ENCODE peak calls at places on chromosomes 11 and 22, in nine cellular contexts. S is astrocyte of the spinal cord; O is tibial nerve; C is activated CD8-positive, alpha-beta T cell treated with anti-CD3 and anti-CD28 coated beads for 36 hours; Y is CD8-positive, alpha-beta T cell; B is fibroblast of lung; E is body of pancreas; Q is lower lobe of right lung; F is choroid plexus epithelial cell. V is an unnamed sample.

GRCh38 chr11:46296520-46297448 is 19.3 kb downstream of the CREB3L1 start:
- DNase-seq in S (peak), O (no peak), C (peak), Y (no peak), B (peak), E (peak), Q (no peak), F (peak), V (peak)

GRCh38 chr11:37642321-37642720 is 1044.3 kb upstream of the RAG2 start:
- DNase-seq in S (no peak), O (no peak), C (no peak), Y (no peak), B (no peak), E (no peak), Q (no peak), F (no peak), V (no peak)

GRCh38 chr11:88178211-88178610 is 3.0 kb upstream of the RAB38 start:
- DNase-seq in S (peak), O (no peak), C (no peak), Y (no peak), B (peak), E (no peak), Q (no peak), F (peak), V (peak)

GRCh38 chr11:104694259-104695070 is 203.8 kb downstream of the CASP12 start:
- DNase-seq in S (peak), O (no peak), C (no peak), Y (no peak), B (peak), E (no peak), Q (no peak), F (peak), V (peak)

GRCh38 chr11:124879229-124879998 is 14.2 kb downstream of the ROBO3 start:
- DNase-seq in S (no peak), O (no peak), C (no peak), Y (no peak), B (no peak), E (no peak), Q (no peak), F (no peak), V (no peak)

GRCh38 chr22:27433585-27434190 is 367.9 kb downstream of the MN1 start:
- DNase-seq in S (no peak), O (no peak), C (no peak), Y (no peak), B (peak), E (peak), Q (no peak), F (no peak), V (no peak)

GRCh38 chr11:8218840-8219239 is 44.8 kb downstream of the LMO1 start:
- DNase-seq in S (no peak), O (no peak), C (no peak), Y (no peak), B (no peak), E (no peak), Q (no peak), F (no peak), V (no peak)

GRCh38 chr11:8318536-8318935 is 54.9 kb upstream of the LMO1 start:
- DNase-seq in S (no peak), O (no peak), C (peak), Y (no peak), B (no peak), E (peak), Q (no peak), F (no peak), V (no peak)

DNA sequence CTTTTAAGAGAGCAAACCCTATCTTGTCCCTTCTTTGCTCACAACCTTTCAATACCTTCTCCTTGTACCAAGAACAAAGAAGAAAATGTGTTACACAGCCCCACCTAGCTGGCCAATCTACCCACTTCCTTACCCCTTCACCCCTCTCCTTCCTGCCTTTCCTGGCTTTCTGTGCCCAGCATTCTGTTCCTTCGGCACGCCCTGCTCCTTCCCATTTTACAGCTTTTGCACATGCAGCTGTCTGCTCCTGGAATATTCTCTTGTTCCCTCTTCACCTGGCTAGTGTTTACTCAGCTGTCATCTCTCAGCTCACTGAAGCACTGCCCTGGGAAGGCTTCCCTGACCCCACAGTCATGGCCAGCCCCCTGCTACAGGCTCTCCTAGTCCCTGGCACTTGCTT is 30.6 kb downstream of the SERPINH1 start:
- DNase-seq in S (no peak), O (no peak), C (no peak), Y (no peak), B (no peak), E (peak), Q (no peak), F (no peak), V (no peak)
- TF ChIP-seq CTCF in S (no peak), O (no peak), C (no peak), Y (no peak), B (no peak), E (no peak), Q (no peak), F (no peak), V (no peak)

DNA sequence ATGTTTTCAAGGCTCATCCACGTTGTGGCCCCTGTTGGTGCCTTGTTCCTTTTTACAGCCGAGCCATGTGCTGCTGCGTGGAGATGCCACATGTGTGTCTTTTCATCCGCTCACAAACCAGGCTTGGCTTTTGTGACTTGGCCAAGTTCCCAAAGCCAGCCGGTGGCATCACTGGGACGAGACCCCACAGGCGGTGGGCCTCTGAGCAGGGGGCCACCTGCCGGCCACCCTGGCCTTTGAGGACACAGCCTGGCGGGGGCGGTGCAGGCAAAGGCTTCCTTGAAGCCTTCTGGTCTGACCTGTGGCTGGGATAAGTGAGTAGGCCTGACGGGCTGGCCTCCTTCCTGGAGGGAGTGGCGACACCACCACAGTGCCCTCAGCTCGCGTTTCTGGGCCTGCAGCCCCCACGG is 10.6 kb downstream of the GRK2 start:
- DNase-seq in S (peak), O (no peak), C (peak), Y (peak), B (no peak), E (peak), Q (peak), F (peak), V (peak)
- TF ChIP-seq CTCF in S (peak), O (peak), C (peak), Y (no peak), B (peak), E (no peak), Q (peak), F (peak), V (peak)

GRCh38 chr11:83746921-83747585 is 460.9 kb upstream of the CCDC90B start:
- DNase-seq in S (no peak), O (no peak), C (no peak), Y (no peak), B (no peak), E (no peak), Q (no peak), F (no peak), V (no peak)

GRCh38 chr11:83751041-83751440 is 464.9 kb upstream of the CCDC90B start:
- DNase-seq in S (no peak), O (no peak), C (no peak), Y (no peak), B (no peak), E (peak), Q (no peak), F (no peak), V (no peak)
- TF ChIP-seq CTCF in S (no peak), O (no peak), C (no peak), Y (no peak), B (no peak), E (no peak), Q (no peak), F (no peak), V (no peak)

DNA sequence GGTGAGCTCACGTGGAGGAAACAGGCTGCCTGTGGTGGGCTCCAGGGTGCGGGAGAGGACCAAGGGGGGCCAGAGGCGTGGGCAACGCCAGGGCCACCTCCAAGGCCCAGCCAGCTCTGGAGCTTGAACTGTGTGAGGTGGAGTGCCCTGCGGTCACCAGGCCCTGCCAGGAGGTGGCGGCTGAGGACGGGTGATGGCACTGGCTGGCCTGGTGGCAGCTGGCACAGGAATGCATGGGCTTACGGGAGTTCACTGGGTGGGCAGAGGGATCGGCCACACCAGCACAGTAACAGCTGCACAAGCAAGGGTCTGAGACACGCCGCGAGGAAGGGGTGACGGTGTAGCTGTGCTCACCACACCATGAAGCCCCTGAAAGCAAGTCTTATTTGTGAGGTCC is 15.8 kb downstream of the TOLLIP start:
- DNase-seq in S (no peak), O (no peak), C (peak), Y (no peak), B (no peak), E (peak), Q (peak), F (no peak), V (no peak)
- TF ChIP-seq CTCF in S (peak), O (peak), C (peak), Y (no peak), B (peak), E (peak), Q (peak), F (no peak), V (no peak)

GRCh38 chr11:69540118-69541000 is 58.9 kb downstream of the LINC01488 start:
- DNase-seq in S (no peak), O (no peak), C (no peak), Y (no peak), B (no peak), E (peak), Q (peak), F (no peak), V (no peak)
- TF ChIP-seq CTCF in S (no peak), O (peak), C (no peak), Y (no peak), B (no peak), E (no peak), Q (peak), F (no peak), V (no peak)

GRCh38 chr22:35913925-35914324 is 114.7 kb downstream of the RBFOX2 start:
- DNase-seq in S (no peak), O (no peak), C (no peak), Y (no peak), B (no peak), E (no peak), Q (no peak), F (no peak), V (no peak)
- TF ChIP-seq CTCF in S (no peak), O (no peak), C (no peak), Y (no peak), B (no peak), E (no peak), Q (no peak), F (no peak), V (no peak)

GRCh38 chr22:37822079-37822833 is 926 bp upstream of the GALR3 start:
- DNase-seq in S (no peak), O (no peak), C (no peak), Y (no peak), B (no peak), E (no peak), Q (no peak), F (no peak), V (no peak)
- TF ChIP-seq CTCF in S (no peak), O (no peak), C (no peak), Y (no peak), B (no peak), E (no peak), Q (no peak), F (no peak), V (no peak)

V was measured in fibroblast of the aortic adventitia.